ENCODE peak calls at places on chromosome 19, in seven cellular contexts. P is GM23338, T is HepG2, C is HCT116, G is Panc1, Z is SK-N-SH, D is HL-60. F is an unnamed sample. For H3K27me3, the result is how much of the 10 kb centered on the place peaks cover.

GRCh38 chr19:489418-490196 is 6.7 kb upstream of the MADCAM1 start:
- DNase-seq in C (no peak), T (peak), P (peak), Z (peak), G (no peak), D (no peak), F (no peak)

GRCh38 chr19:35030257-35031071 is at the start of gene SCN1B:
- DNase-seq in Z (peak), C (peak), P (peak), T (peak), D (peak), G (no peak), F (peak)

GRCh38 chr19:31346660-31347059 is 2.6 kb downstream of the TSHZ3 start:
- DNase-seq in T (no peak), C (no peak), G (no peak), Z (no peak), P (no peak), D (no peak), F (no peak)

GRCh38 chr19:14090509-14091085 is at the start of gene SAMD1:
- DNase-seq in C (peak), Z (peak), D (peak), G (no peak), T (peak), P (peak), F (peak)

GRCh38 chr19:43596842-43597461 is 557 bp downstream of the ZNF576 start:
- DNase-seq in D (peak), G (no peak), C (no peak), Z (no peak), T (no peak), P (no peak), F (no peak)

GRCh38 chr19:18488838-18489626 is 32.8 kb downstream of the ELL start:
- DNase-seq in Z (peak), G (no peak), P (peak), D (no peak), C (no peak), T (peak), F (peak)

GRCh38 chr19:42069619-42070293 is at the start of gene GRIK5:
- DNase-seq in G (no peak), D (no peak), Z (peak), T (no peak), C (no peak), P (peak), F (no peak)

GRCh38 chr19:13056052-13056660 is 46.5 kb downstream of the LYL1 start:
- DNase-seq in G (no peak), D (no peak), T (no peak), Z (peak), P (peak), C (peak), F (no peak)

GRCh38 chr19:41298327-41298964 is 11.5 kb upstream of the CCDC97 start:
- DNase-seq in D (peak), Z (no peak), P (no peak), C (no peak), G (no peak), T (no peak), F (no peak)

GRCh38 chr19:10670187-10670586 is 16.0 kb downstream of the ILF3 start:
- DNase-seq in G (no peak), C (no peak), P (no peak), Z (no peak), T (no peak), D (no peak), F (no peak)

GRCh38 chr19:31054430-31054829 is 294.8 kb downstream of the TSHZ3 start:
- DNase-seq in P (peak), T (no peak), Z (peak), C (no peak), G (peak), D (peak), F (peak)

GRCh38 chr19:19477705-19478383 is 37.5 kb downstream of the TSSK6 start:
- DNase-seq in T (no peak), D (no peak), C (no peak), P (no peak), G (no peak), Z (no peak), F (no peak)

GRCh38 chr19:55443824-55444719 is 972 bp upstream of the SHISA7 start:
- DNase-seq in P (peak), D (no peak), G (no peak), Z (no peak), T (no peak), C (no peak), F (peak)

GRCh38 chr19:55443045-55443823 is at the start of gene SHISA7:
- DNase-seq in C (no peak), D (peak), G (no peak), T (no peak), Z (peak), P (peak), F (peak)

GRCh38 chr19:55441319-55441691 is 1.8 kb downstream of the SHISA7 start:
- DNase-seq in P (peak), T (no peak), C (no peak), Z (no peak), G (no peak), D (peak), F (no peak)

GRCh38 chr19:55441692-55442321 is 1.3 kb downstream of the SHISA7 start:
- DNase-seq in C (no peak), P (peak), G (no peak), T (no peak), Z (no peak), D (no peak), F (peak)

GRCh38 chr19:55442372-55443044 is 592 bp downstream of the SHISA7 start:
- DNase-seq in P (peak), C (no peak), T (no peak), G (no peak), Z (peak), D (peak), F (peak)
- H3K27me3 ChIP-seq in P (half or more), C (under half), T (half or more), G (under half), Z (half or more), D (under half), F (under half)

GRCh38 chr19:39265321-39265916 is 2.8 kb upstream of the IFNL2 start:
- DNase-seq in D (no peak), Z (no peak), C (no peak), P (peak), T (no peak), G (no peak), F (no peak)
- TF ChIP-seq REST in D (no peak), Z (no peak), C (no peak), P (no peak), T (no peak), G (no peak), F (no peak)

GRCh38 chr19:2666344-2666994 is 36.0 kb downstream of the GNG7 start:
- DNase-seq in C (no peak), G (no peak), Z (no peak), P (no peak), T (no peak), D (no peak), F (no peak)

GRCh38 chr19:2675892-2676291 is 26.6 kb downstream of the GNG7 start:
- DNase-seq in G (no peak), D (no peak), P (no peak), Z (no peak), C (no peak), T (no peak), F (no peak)

GRCh38 chr19:2665103-2665502 is 37.4 kb downstream of the GNG7 start:
- DNase-seq in T (no peak), Z (no peak), G (no peak), D (no peak), C (no peak), P (no peak), F (no peak)

GRCh38 chr19:2668188-2668763 is 34.2 kb downstream of the GNG7 start:
- DNase-seq in Z (no peak), G (no peak), T (no peak), C (no peak), P (no peak), D (no peak), F (no peak)

GRCh38 chr19:2670217-2670616 is 32.3 kb downstream of the GNG7 start:
- DNase-seq in Z (no peak), D (no peak), T (no peak), P (no peak), G (no peak), C (no peak), F (no peak)
- H3K27me3 ChIP-seq in Z (under half), D (under half), T (under half), P (under half), G (under half), C (under half), F (under half)

DNA sequence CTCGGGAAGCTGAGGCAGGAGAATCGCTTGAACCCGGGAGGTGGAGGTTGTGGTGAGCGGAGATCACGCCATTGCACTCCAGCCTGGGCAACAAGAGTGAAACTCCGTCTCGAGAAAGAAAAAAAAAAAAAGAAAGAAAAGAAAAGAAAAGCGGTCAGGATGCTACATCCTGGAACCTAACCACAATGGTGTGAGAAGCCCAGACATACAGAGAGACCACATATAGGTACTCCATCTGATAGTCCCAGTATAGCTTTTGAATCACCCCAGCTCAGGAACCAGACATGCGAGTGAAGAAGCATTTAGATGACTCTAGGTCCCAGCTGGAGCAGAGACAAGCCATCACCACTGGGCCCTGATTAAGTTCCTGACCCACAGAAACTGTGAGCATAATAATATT is 3.2 kb downstream of the IFNL1 start:
- DNase-seq in Z (no peak), G (no peak), T (no peak), P (no peak), C (no peak), D (no peak), F (no peak)
- TF ChIP-seq REST in Z (no peak), G (no peak), T (no peak), P (no peak), C (no peak), D (no peak), F (no peak)

DNA sequence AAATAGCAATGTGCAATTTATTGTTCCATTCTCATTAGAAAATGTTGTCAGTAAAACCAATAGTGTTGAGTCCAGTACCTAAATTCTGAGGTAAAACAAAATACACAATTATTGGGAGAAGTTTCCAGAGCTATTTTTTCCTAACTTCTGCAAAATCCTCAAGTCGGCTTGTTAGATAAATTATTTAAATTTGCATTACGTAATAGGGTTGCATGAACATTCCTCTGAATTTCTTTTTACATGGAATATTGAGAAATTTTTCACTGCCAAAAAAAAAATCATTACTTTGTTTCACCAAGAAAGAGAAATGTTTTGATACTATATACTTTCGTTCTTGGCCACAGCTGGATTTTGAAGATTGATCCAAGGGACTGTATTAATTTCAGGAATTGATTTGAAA is 1.5 kb downstream of the ZNF507 start:
- DNase-seq in T (no peak), Z (no peak), P (no peak), D (no peak), C (no peak), G (no peak), F (no peak)
- H3K27me3 ChIP-seq in T (under half), Z (under half), P (under half), D (under half), C (under half), G (under half), F (under half)

F was measured in K562.